ENCODE peak calls at places on chromosomes 1 and 21, in four cellular contexts. D, B, G and O are unnamed samples.

GRCh38 chr1:25744140-25744581 is 55.8 kb upstream of the SELENON start:
- DNase-seq in D (no peak), B (peak), G (peak), O (peak)

GRCh38 chr1:233700338-233700737 is 86.4 kb downstream of the KCNK1 start:
- DNase-seq in D (no peak), B (no peak), G (no peak), O (no peak)

GRCh38 chr1:119715542-119715941 is 3.8 kb downstream of the PHGDH start:
- DNase-seq in D (no peak), B (no peak), G (no peak), O (peak)

GRCh38 chr1:7046314-7046713 is 261.1 kb downstream of the CAMTA1 start:
- DNase-seq in D (no peak), B (peak), G (peak), O (peak)

GRCh38 chr1:201376464-201377374 is 761 bp downstream of the TNNT2 start:
- DNase-seq in D (no peak), B (peak), G (peak), O (peak)

GRCh38 chr21:38960251-38960650 is 154.5 kb downstream of the ETS2 start:
- DNase-seq in D (no peak), B (no peak), G (no peak), O (no peak)

GRCh38 chr1:182650678-182651669 is 33.4 kb downstream of the RGS8 start:
- DNase-seq in D (no peak), B (no peak), G (no peak), O (no peak)

GRCh38 chr21:45996311-45997204 is 15.0 kb downstream of the COL6A1 start:
- DNase-seq in D (no peak), B (no peak), G (no peak), O (no peak)

GRCh38 chr1:218496561-218496960 is 151.4 kb downstream of the TGFB2 start:
- DNase-seq in D (no peak), B (peak), G (no peak), O (peak)

GRCh38 chr1:4380564-4381168 is 273.7 kb upstream of the AJAP1 start:
- DNase-seq in D (no peak), B (no peak), G (no peak), O (peak)

GRCh38 chr21:23861908-23862504 is 1745.3 kb downstream of the MRPL39 start:
- DNase-seq in D (no peak), B (no peak), G (no peak), O (no peak)

GRCh38 chr21:41475714-41476405 is 32.1 kb downstream of the TMPRSS2 start:
- DNase-seq in D (no peak), B (no peak), G (no peak), O (no peak)

GRCh38 chr1:170296642-170297041 is 150.9 kb downstream of the NTMT2 start:
- DNase-seq in D (no peak), B (peak), G (no peak), O (peak)

GRCh38 chr1:159429074-159429861 is 2.7 kb upstream of the OR10J4 start:
- DNase-seq in D (no peak), B (peak), G (no peak), O (peak)

GRCh38 chr1:45583264-45583665 is 576 bp upstream of the NASP start:
- DNase-seq in D (peak), B (peak), G (peak), O (peak)

GRCh38 chr1:65050735-65051134 is 84.4 kb upstream of the JAK1 start:
- DNase-seq in D (no peak), B (peak), G (no peak), O (no peak)

GRCh38 chr1:61406467-61406866 is 318.5 kb downstream of the TM2D1 start:
- DNase-seq in D (no peak), B (no peak), G (no peak), O (no peak)

GRCh38 chr1:60126733-60127132 is 53.2 kb upstream of the C1orf87 start:
- DNase-seq in D (no peak), B (no peak), G (no peak), O (no peak)

GRCh38 chr21:46115441-46116188 is 17.7 kb downstream of the COL6A2 start:
- DNase-seq in D (no peak), B (no peak), G (peak), O (no peak)

GRCh38 chr1:228150458-228151169 is 884 bp downstream of the GJC2 start:
- DNase-seq in D (no peak), B (no peak), G (peak), O (peak)

GRCh38 chr1:15279576-15280230 is 32.7 kb downstream of the FHAD1 start:
- DNase-seq in D (no peak), B (no peak), G (peak), O (no peak)

GRCh38 chr1:219541946-219542345 is 71.0 kb downstream of the ZC3H11B start:
- DNase-seq in D (no peak), B (no peak), G (no peak), O (no peak)

GRCh38 chr21:24076179-24076578 is 1531.1 kb downstream of the MRPL39 start:
- DNase-seq in D (no peak), B (peak), G (no peak), O (peak)